ENCODE peak calls at places on chromosomes 3 and 15, in ten cellular contexts. O, N, S, Z, M, I, Q, P, X and J are unnamed samples.

GRCh38 chr3:16884084-16884747 is 539 bp upstream of the PLCL2 start:
- DNase-seq in O (peak; percentile 76), N (peak; percentile 77), S (peak; percentile 60), Z (peak; percentile 75), M (no peak), I (peak; percentile 53), Q (peak; percentile 78), P (peak; percentile 64), X (peak; percentile 72), J (peak; percentile 62)

GRCh38 chr3:138300657-138301056 is 29.0 kb downstream of the NME9 start:
- DNase-seq in O (no peak), N (no peak), S (no peak), Z (no peak), M (no peak), I (no peak), Q (no peak), P (no peak), X (no peak), J (no peak)

GRCh38 chr3:38646062-38646461 is 3.4 kb downstream of the SCN5A start:
- DNase-seq in O (peak; percentile 10), N (no peak), S (no peak), Z (no peak), M (no peak), I (no peak), Q (no peak), P (no peak), X (peak; percentile 1), J (no peak)

GRCh38 chr3:105367063-105367405 is 325 bp downstream of the ALCAM start:
- DNase-seq in O (no peak), N (peak; percentile 54), S (peak; percentile 34), Z (peak; percentile 64), M (no peak), I (peak; percentile 29), Q (no peak), P (peak; percentile 49), X (peak; percentile 21), J (peak; percentile 16)

GRCh38 chr15:67746022-67746421 is 79.3 kb upstream of the SKOR1 start:
- DNase-seq in O (no peak), N (no peak), S (no peak), Z (no peak), M (no peak), I (no peak), Q (no peak), P (no peak), X (no peak), J (no peak)

GRCh38 chr15:87572381-87572780 is 684.2 kb downstream of the NTRK3 start:
- DNase-seq in O (no peak), N (no peak), S (no peak), Z (no peak), M (no peak), I (no peak), Q (peak; percentile 29), P (no peak), X (no peak), J (no peak)

GRCh38 chr3:161343986-161344385 is 27.3 kb downstream of the SPTSSB start:
- DNase-seq in O (no peak), N (no peak), S (no peak), Z (no peak), M (no peak), I (peak; percentile 5), Q (no peak), P (no peak), X (no peak), J (no peak)

GRCh38 chr3:31343075-31343474 is 189.7 kb upstream of the STT3B start:
- DNase-seq in O (no peak), N (no peak), S (no peak), Z (no peak), M (no peak), I (no peak), Q (no peak), P (no peak), X (no peak), J (no peak)

GRCh38 chr3:8324727-8325126 is 176.9 kb upstream of the LMCD1 start:
- DNase-seq in O (peak; percentile 28), N (peak; percentile 24), S (no peak), Z (no peak), M (peak; percentile 65), I (peak; percentile 82), Q (peak; percentile 74), P (peak; percentile 60), X (peak; percentile 60), J (peak; percentile 28)

GRCh38 chr3:147431746-147432145 is 22.6 kb downstream of the ZIC1 start:
- DNase-seq in O (no peak), N (no peak), S (no peak), Z (no peak), M (no peak), I (no peak), Q (no peak), P (no peak), X (no peak), J (no peak)

GRCh38 chr3:168951368-168951767 is 712.1 kb downstream of the MECOM start:
- DNase-seq in O (no peak), N (no peak), S (no peak), Z (no peak), M (no peak), I (no peak), Q (no peak), P (no peak), X (no peak), J (no peak)

GRCh38 chr3:49673715-49674490 is at the start of gene APEH:
- DNase-seq in O (peak; percentile 95), N (peak; percentile 97), S (peak; percentile 97), Z (peak; percentile 98), M (peak; percentile 96), I (peak; percentile 92), Q (peak; percentile 98), P (peak; percentile 99), X (peak; percentile 96), J (peak; percentile 99)

GRCh38 chr3:115980709-115981108 is 357.4 kb downstream of the GAP43 start:
- DNase-seq in O (no peak), N (no peak), S (no peak), Z (no peak), M (no peak), I (no peak), Q (no peak), P (no peak), X (no peak), J (no peak)

GRCh38 chr3:32881624-32882023 is 63.8 kb downstream of the TRIM71 start:
- DNase-seq in O (no peak), N (no peak), S (no peak), Z (no peak), M (no peak), I (no peak), Q (no peak), P (no peak), X (no peak), J (no peak)

GRCh38 chr3:131218196-131218595 is 163.4 kb upstream of the NUDT16 start:
- DNase-seq in O (no peak), N (no peak), S (no peak), Z (no peak), M (peak; percentile 86), I (no peak), Q (no peak), P (no peak), X (no peak), J (no peak)

GRCh38 chr15:59456114-59456513 is 18.1 kb downstream of the FAM81A start:
- DNase-seq in O (no peak), N (no peak), S (peak; percentile 46), Z (no peak), M (no peak), I (no peak), Q (no peak), P (no peak), X (no peak), J (no peak)

GRCh38 chr3:143339451-143339850 is 219.9 kb downstream of the CHST2 start:
- DNase-seq in O (no peak), N (no peak), S (no peak), Z (no peak), M (no peak), I (no peak), Q (no peak), P (no peak), X (no peak), J (no peak)

GRCh38 chr15:99729327-99729726 is 3.9 kb downstream of the LYSMD4 start:
- DNase-seq in O (no peak), N (no peak), S (no peak), Z (no peak), M (no peak), I (no peak), Q (no peak), P (no peak), X (no peak), J (no peak)

GRCh38 chr3:46714728-46715506 is 2.8 kb downstream of the PRSS50 start:
- DNase-seq in O (peak; percentile 8), N (no peak), S (no peak), Z (no peak), M (no peak), I (no peak), Q (no peak), P (no peak), X (no peak), J (no peak)
- H3K27ac ChIP-seq in O (no peak overlapping the region), N (no peak overlapping the region), S (no peak overlapping the region), Z (no peak overlapping the region), M (no peak overlapping the region), I (no peak overlapping the region), Q (no peak overlapping the region), P (no peak overlapping the region), X (no peak overlapping the region), J (no peak overlapping the region)

DNA sequence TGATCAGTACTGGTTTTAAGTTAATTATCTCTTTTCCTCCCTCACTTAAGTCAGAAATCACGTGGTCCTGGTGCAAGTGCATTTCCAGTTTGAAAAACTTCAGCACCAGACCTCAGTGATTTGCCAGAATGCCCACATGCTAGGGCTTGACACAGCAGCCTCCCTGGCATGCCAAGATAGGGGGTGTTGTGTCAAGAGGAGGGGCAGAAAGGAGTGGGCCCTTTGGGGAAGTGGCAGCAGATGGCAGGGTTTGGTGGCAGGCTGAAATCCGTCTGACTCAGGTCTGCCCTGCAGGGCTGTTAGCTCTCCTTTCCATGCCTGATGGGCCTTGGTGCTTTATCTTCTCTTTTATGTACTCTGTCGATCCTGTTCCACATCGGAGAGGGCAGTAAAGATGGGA is 23.4 kb downstream of the PXK start:
- DNase-seq in O (no peak), N (no peak), S (no peak), Z (no peak), M (no peak), I (no peak), Q (no peak), P (no peak), X (no peak), J (no peak)
- H3K4me3 ChIP-seq in O (no peak overlapping the region), N (no peak overlapping the region), S (no peak overlapping the region), Z (no peak overlapping the region), M (no peak overlapping the region), I (no peak overlapping the region), Q (no peak overlapping the region), P (no peak overlapping the region), X (no peak overlapping the region), J (no peak overlapping the region)

DNA sequence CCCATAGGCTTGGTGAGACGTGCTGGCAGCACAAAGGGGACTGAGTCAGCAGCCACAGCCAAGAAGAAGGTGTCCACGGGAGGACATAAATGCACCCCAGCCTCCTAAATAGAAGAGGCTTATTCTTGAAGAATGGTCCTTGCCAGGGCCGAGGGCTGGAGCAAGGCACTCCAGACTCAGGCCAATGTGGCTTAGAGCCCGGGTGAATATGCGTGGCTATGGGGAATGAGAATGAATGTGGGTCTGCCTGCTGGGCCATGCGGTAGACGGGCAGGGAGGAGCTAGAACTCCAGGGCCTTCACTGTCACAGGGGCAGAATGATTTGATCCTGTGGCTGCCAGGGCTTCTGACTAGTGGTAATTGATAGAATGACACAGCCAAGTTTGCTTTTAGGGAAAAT is 34.0 kb downstream of the DHX30 start:
- DNase-seq in O (no peak), N (no peak), S (no peak), Z (no peak), M (no peak), I (no peak), Q (peak; percentile 29), P (no peak), X (no peak), J (no peak)
- H3K27ac ChIP-seq in O (no peak overlapping the region), N (no peak overlapping the region), S (no peak overlapping the region), Z (peak overlapping the region; percentile 14), M (no peak overlapping the region), I (no peak overlapping the region), Q (no peak overlapping the region), P (no peak overlapping the region), X (no peak overlapping the region), J (no peak overlapping the region)

GRCh38 chr15:23646165-23647000 is 1.3 kb downstream of the MAGEL2 start:
- DNase-seq in O (no peak), N (no peak), S (no peak), Z (no peak), M (no peak), I (no peak), Q (no peak), P (no peak), X (no peak), J (no peak)
- H3K4me3 ChIP-seq in O (no peak overlapping the region), N (no peak overlapping the region), S (no peak overlapping the region), Z (no peak overlapping the region), M (no peak overlapping the region), I (no peak overlapping the region), Q (no peak overlapping the region), P (no peak overlapping the region), X (no peak overlapping the region), J (no peak overlapping the region)